ENCODE peak calls at places on chromosomes 4 and X, in seven cellular contexts. W is CD8-positive, alpha-beta memory T cell; V is HCT116; S is fibroblast of lung; B is GM23248; T is tibial nerve; I is heart left ventricle. H is an unnamed sample. For H3K36me3 and H3K4me1, the result is how much of the 10 kb centered on the place peaks cover.

GRCh38 chrX:131633285-131633917 is 89.5 kb downstream of the OR13H1 start:
- DNase-seq in I (no peak), T (peak), B (peak), S (peak), W (peak), V (peak), H (no peak)

GRCh38 chr4:5710962-5711478 is at the start of gene EVC:
- DNase-seq in S (peak), I (peak), W (no peak), V (no peak), T (peak), B (peak), H (peak)

GRCh38 chr4:42265782-42266602 is 113.5 kb upstream of the BEND4 start:
- DNase-seq in I (no peak), W (no peak), T (no peak), V (no peak), B (no peak), S (no peak), H (no peak)

GRCh38 chr4:22988526-22988925 is 295.8 kb downstream of the GBA3 start:
- DNase-seq in S (peak), T (no peak), V (no peak), B (peak), W (no peak), I (no peak), H (no peak)

GRCh38 chrX:13369541-13370140 is 49.8 kb upstream of the ATXN3L start:
- DNase-seq in T (no peak), S (no peak), V (no peak), B (no peak), W (no peak), I (no peak), H (no peak)

GRCh38 chr4:150402968-150403367 is 179.0 kb upstream of the MAB21L2 start:
- DNase-seq in V (no peak), T (no peak), I (peak), S (peak), W (no peak), B (no peak), H (peak)

GRCh38 chrX:121103381-121103780 is 56.0 kb downstream of the GLUD2 start:
- DNase-seq in B (no peak), W (no peak), T (no peak), S (peak), V (no peak), I (no peak), H (no peak)

GRCh38 chr4:139167774-139168444 is 9.1 kb downstream of the ELF2 start:
- DNase-seq in B (peak), V (peak), I (no peak), S (peak), T (no peak), W (no peak), H (no peak)

GRCh38 chrX:56764153-56764974 is 35.3 kb downstream of the NBDY start:
- DNase-seq in B (peak), W (peak), I (no peak), T (no peak), S (peak), V (peak), H (peak)

GRCh38 chrX:108736509-108737479 is at the start of gene IRS4:
- DNase-seq in S (peak), V (no peak), W (no peak), T (no peak), I (peak), B (peak), H (no peak)

GRCh38 chrX:132967049-132967448 is 8.6 kb upstream of the HS6ST2 start:
- DNase-seq in V (no peak), T (no peak), S (no peak), B (no peak), I (no peak), W (no peak), H (no peak)

GRCh38 chr4:107863850-107864371 is 39.2 kb downstream of the SGMS2 start:
- DNase-seq in I (peak), B (peak), W (no peak), T (no peak), S (peak), V (peak), H (no peak)

GRCh38 chr4:3387943-3388348 is 53.8 kb upstream of the HGFAC start:
- DNase-seq in T (peak), W (no peak), S (peak), V (no peak), B (peak), I (peak), H (peak)

GRCh38 chr4:73850261-73850970 is 2.7 kb upstream of the PF4V1 start:
- DNase-seq in S (no peak), W (no peak), B (no peak), I (no peak), T (no peak), V (no peak), H (no peak)

GRCh38 chr4:28010543-28011235 is 1150.0 kb downstream of the STIM2 start:
- DNase-seq in T (no peak), B (peak), W (no peak), S (no peak), I (no peak), V (no peak), H (no peak)

GRCh38 chr4:112552668-112553067 is 36.7 kb upstream of the NEUROG2 start:
- DNase-seq in B (peak), I (no peak), W (no peak), S (peak), T (no peak), V (peak), H (no peak)

GRCh38 chr4:82219346-82219745 is 154.4 kb downstream of the HNRNPD start:
- DNase-seq in T (no peak), V (no peak), S (no peak), I (no peak), W (no peak), B (no peak), H (no peak)

GRCh38 chrX:133415276-133416105 is at the start of gene GPC4:
- DNase-seq in B (peak), T (peak), I (peak), W (no peak), V (peak), S (peak), H (peak)

GRCh38 chr4:4803904-4804296 is 55.6 kb upstream of the MSX1 start:
- DNase-seq in S (no peak), W (no peak), T (no peak), I (no peak), B (no peak), V (no peak), H (no peak)

GRCh38 chr4:132572210-132572609 is 576.9 kb upstream of the PCDH10 start:
- DNase-seq in B (no peak), W (no peak), V (no peak), I (no peak), S (peak), T (no peak), H (no peak)

GRCh38 chr4:186693159-186693815 is 30.4 kb downstream of the FAT1 start:
- DNase-seq in B (peak), I (peak), W (no peak), T (peak), V (peak), S (peak), H (peak)

GRCh38 chr4:88975925-88976511 is 81.0 kb downstream of the FAM13A start:
- DNase-seq in V (no peak), W (no peak), T (no peak), B (no peak), S (no peak), I (no peak), H (no peak)

GRCh38 chrX:17500145-17500579 is 125.2 kb downstream of the NHS start:
- DNase-seq in S (peak), T (no peak), B (peak), W (no peak), I (no peak), V (peak), H (no peak)

GRCh38 chrX:40056420-40056819 is 41.3 kb downstream of the BCOR start:
- DNase-seq in I (no peak), S (no peak), V (no peak), B (no peak), T (no peak), W (no peak), H (no peak)

GRCh38 chrX:18676050-18676449 is 4.1 kb upstream of the RS1 start:
- DNase-seq in W (no peak), T (no peak), S (no peak), I (no peak), V (no peak), B (no peak), H (no peak)

GRCh38 chr4:142721187-142721586 is 124.9 kb downstream of the INPP4B start:
- DNase-seq in S (peak), T (no peak), I (no peak), W (no peak), B (peak), V (no peak), H (no peak)

GRCh38 chr4:7971159-7971631 is 31.5 kb upstream of the AFAP1 start:
- DNase-seq in V (no peak), I (peak), B (no peak), S (no peak), T (no peak), W (no peak), H (no peak)
- H3K27ac ChIP-seq in V (peak), I (no peak), B (no peak), S (no peak), T (peak), W (peak), H (no peak)

GRCh38 chr4:57154191-57154590 is 44.0 kb upstream of the IGFBP7 start:
- DNase-seq in B (peak), T (no peak), W (no peak), V (no peak), S (peak), I (no peak), H (no peak)
- H3K36me3 ChIP-seq in B (under half), T (under half), W (under half), V (under half), S (under half), I (under half), H (under half)

GRCh38 chr4:9745782-9746181 is 35.7 kb upstream of the DRD5 start:
- DNase-seq in B (no peak), V (no peak), I (no peak), T (no peak), W (no peak), S (no peak), H (no peak)
- H3K4me1 ChIP-seq in B (under half), V (under half), I (under half), T (under half), W (under half), S (under half), H (under half)

DNA sequence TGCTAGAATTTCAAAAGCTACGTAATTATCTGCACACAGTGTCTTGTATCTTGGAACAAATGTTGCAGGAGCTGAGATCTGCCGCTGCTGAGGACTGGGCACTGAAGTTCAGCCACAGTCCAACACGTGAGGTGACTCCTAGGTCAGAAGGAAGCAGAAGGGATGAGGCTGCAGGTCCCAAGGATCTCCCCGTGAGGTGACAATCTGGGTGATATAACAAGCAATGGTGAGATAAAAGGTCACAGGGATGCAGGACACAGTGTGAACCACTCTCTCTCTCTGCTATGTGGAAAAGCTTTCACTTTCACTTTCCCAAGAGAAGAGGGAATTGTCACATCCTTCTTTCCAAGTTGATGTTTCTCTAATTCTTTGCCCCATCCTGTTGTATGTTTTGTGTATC is 1416.0 kb upstream of the TENM3 start:
- DNase-seq in S (peak), W (no peak), T (no peak), I (no peak), V (no peak), B (peak), H (no peak)
- H3K27ac ChIP-seq in S (peak), W (no peak), T (peak), I (no peak), V (no peak), B (no peak), H (no peak)

GRCh38 chr4:84498203-84499026 is 677 bp downstream of the NKX6-1 start:
- DNase-seq in B (peak), T (no peak), I (no peak), V (peak), W (no peak), S (peak), H (no peak)

GRCh38 chr4:84497835-84498202 is 1.3 kb downstream of the NKX6-1 start:
- DNase-seq in T (no peak), S (no peak), B (no peak), I (no peak), V (no peak), W (no peak), H (no peak)

GRCh38 chr4:84495448-84496221 is 3.5 kb downstream of the NKX6-1 start:
- DNase-seq in B (no peak), T (no peak), I (no peak), S (no peak), W (no peak), V (no peak), H (no peak)

GRCh38 chr4:84496356-84497219 is 2.5 kb downstream of the NKX6-1 start:
- DNase-seq in I (no peak), S (no peak), B (no peak), W (no peak), T (no peak), V (no peak), H (no peak)

GRCh38 chr4:84497220-84497834 is 1.8 kb downstream of the NKX6-1 start:
- DNase-seq in S (peak), I (no peak), T (no peak), V (no peak), W (no peak), B (peak), H (no peak)
- H3K36me3 ChIP-seq in S (under half), I (under half), T (under half), V (under half), W (under half), B (under half), H (under half)

GRCh38 chr4:801436-802124 is 24.3 kb downstream of the CPLX1 start:
- DNase-seq in T (no peak), S (no peak), B (no peak), V (no peak), I (no peak), W (no peak), H (no peak)
- H3K4me1 ChIP-seq in T (under half), S (under half), B (under half), V (under half), I (under half), W (under half), H (under half)

GRCh38 chr4:165332502-165332901 is 5.0 kb downstream of the MSMO1 start:
- DNase-seq in V (no peak), I (no peak), T (no peak), S (no peak), B (no peak), W (no peak), H (no peak)
- H3K27ac ChIP-seq in V (no peak), I (no peak), T (no peak), S (no peak), B (no peak), W (no peak), H (no peak)

H was measured in psoas muscle.